ENCODE peak calls at places on chromosomes 12 and 14, in six cellular contexts. O is lung; P is esophagus squamous epithelium; V is ovary; H is aorta; W is naive thymus-derived CD4-positive, alpha-beta T cell. U is an unnamed sample.
A peak's percentile ranks its signal among the peaks of the same experiment; 100 is the strongest.

GRCh38 chr12:65168606-65169310 is 625 bp upstream of the LEMD3 start:
- DNase-seq in H (no peak), O (no peak), P (no peak), W (no peak), V (no peak), U (no peak)

GRCh38 chr14:64979336-64980074 is 7.2 kb upstream of the FNTB start:
- DNase-seq in O (no peak), H (no peak), P (no peak), W (no peak), V (no peak), U (no peak)

GRCh38 chr14:73751157-73751691 is 37.0 kb upstream of the PNMA1 start:
- DNase-seq in O (no peak), P (no peak), H (no peak), W (no peak), V (no peak), U (peak; percentile 46)

GRCh38 chr12:132265056-132265800 is 64.2 kb downstream of the GALNT9 start:
- DNase-seq in W (no peak), O (no peak), P (no peak), H (no peak), V (no peak), U (no peak)

GRCh38 chr12:28158353-28158752 is 31.9 kb upstream of the CCDC91 start:
- DNase-seq in W (no peak), O (no peak), H (no peak), P (no peak), V (no peak), U (no peak)

GRCh38 chr12:116427200-116427932 is 131.8 kb upstream of the MAP1LC3B2 start:
- DNase-seq in V (no peak), H (no peak), W (no peak), P (no peak), O (no peak), U (no peak)

GRCh38 chr14:64515053-64515452 is 10.5 kb downstream of the ZBTB1 start:
- DNase-seq in V (no peak), P (no peak), W (no peak), H (no peak), O (no peak), U (no peak)

GRCh38 chr14:45364565-45364964 is 111.6 kb upstream of the MIS18BP1 start:
- DNase-seq in P (no peak), H (no peak), O (no peak), W (no peak), V (no peak), U (no peak)

GRCh38 chr12:3658327-3659163 is 94.4 kb downstream of the CRACR2A start:
- DNase-seq in V (peak; percentile 43), P (no peak), H (no peak), O (no peak), W (peak; percentile 12), U (no peak)

GRCh38 chr14:71165121-71165574 is 257.9 kb downstream of the PCNX1 start:
- DNase-seq in V (no peak), P (no peak), W (no peak), H (no peak), O (no peak), U (peak; percentile 70)

GRCh38 chr14:93536945-93537344 is 106.2 kb downstream of the UNC79 start:
- DNase-seq in V (no peak), O (no peak), P (no peak), W (no peak), H (no peak), U (no peak)

GRCh38 chr14:32134448-32135070 is 57.5 kb downstream of the ARHGAP5 start:
- DNase-seq in H (no peak), O (no peak), W (no peak), V (no peak), P (no peak), U (no peak)

GRCh38 chr14:84520711-84521338 is 1009.1 kb upstream of the FLRT2 start:
- DNase-seq in H (no peak), W (no peak), V (no peak), P (no peak), O (no peak), U (no peak)

GRCh38 chr14:60658116-60658515 is 8.8 kb upstream of the SIX1 start:
- DNase-seq in H (no peak), W (no peak), O (no peak), V (no peak), P (no peak), U (no peak)

GRCh38 chr12:128753438-128753837 is 70.3 kb downstream of the SLC15A4 start:
- DNase-seq in W (no peak), P (no peak), H (no peak), V (no peak), O (no peak), U (no peak)

GRCh38 chr12:54363610-54364009 is 676 bp downstream of the GPR84 start:
- DNase-seq in H (no peak), V (no peak), P (no peak), W (no peak), O (no peak), U (no peak)

GRCh38 chr12:109069307-109070231 is 17.2 kb downstream of the USP30 start:
- DNase-seq in V (no peak), O (no peak), W (no peak), P (no peak), H (no peak), U (peak; percentile 80)

GRCh38 chr14:101972126-101972785 is 7.9 kb downstream of the DYNC1H1 start:
- DNase-seq in O (peak; percentile 88), P (no peak), V (peak; percentile 57), W (no peak), H (peak; percentile 89), U (no peak)

GRCh38 chr12:109923038-109923437 is 23.0 kb downstream of the TCHP start:
- DNase-seq in W (no peak), O (no peak), H (peak; percentile 51), V (no peak), P (no peak), U (peak; percentile 29)

GRCh38 chr12:15627995-15628945 is 160.9 kb downstream of the EPS8 start:
- DNase-seq in O (no peak), P (no peak), V (no peak), H (no peak), W (no peak), U (no peak)

GRCh38 chr12:31591308-31591901 is 469 bp upstream of the DENND5B start:
- DNase-seq in W (no peak), O (no peak), V (peak; percentile 52), H (no peak), P (no peak), U (peak; percentile 77)

GRCh38 chr14:21672116-21672515 is 1.5 kb downstream of the OR4E1 start:
- DNase-seq in H (no peak), V (no peak), O (no peak), P (no peak), W (no peak), U (no peak)

GRCh38 chr14:21673718-21674117 is at the start of gene OR4E1:
- DNase-seq in V (no peak), P (no peak), O (no peak), W (no peak), H (no peak), U (no peak)

GRCh38 chr14:21671371-21671770 is 2.2 kb downstream of the OR4E1 start:
- DNase-seq in V (no peak), P (no peak), H (no peak), W (no peak), O (no peak), U (no peak)

GRCh38 chr14:21680072-21680471 is 6.5 kb upstream of the OR4E1 start:
- DNase-seq in W (no peak), H (no peak), P (no peak), V (no peak), O (no peak), U (no peak)

GRCh38 chr14:21675566-21675965 is 1.9 kb upstream of the OR4E1 start:
- DNase-seq in W (no peak), O (no peak), H (no peak), P (no peak), V (no peak), U (no peak)
- H3K4me3 ChIP-seq in W (no peak overlapping the region), O (no peak overlapping the region), H (no peak overlapping the region), P (no peak overlapping the region), V (no peak overlapping the region), U (no peak overlapping the region)

GRCh38 chr14:105187116-105187515 is 6.0 kb upstream of the NUDT14 start:
- DNase-seq in H (no peak), O (no peak), P (no peak), W (no peak), V (no peak), U (no peak)

GRCh38 chr14:105184461-105184860 is 3.3 kb upstream of the NUDT14 start:
- DNase-seq in H (no peak), O (no peak), W (no peak), P (no peak), V (no peak), U (no peak)

GRCh38 chr14:105187935-105188524 is 6.9 kb upstream of the NUDT14 start:
- DNase-seq in W (no peak), H (no peak), O (peak; percentile 54), V (no peak), P (no peak), U (peak; percentile 84)

GRCh38 chr14:105185001-105185400 is 3.9 kb upstream of the NUDT14 start:
- DNase-seq in P (no peak), O (no peak), W (no peak), H (no peak), V (no peak), U (no peak)

GRCh38 chr14:105185973-105186372 is 4.9 kb upstream of the NUDT14 start:
- DNase-seq in H (no peak), V (no peak), O (no peak), W (no peak), P (no peak), U (no peak)
- H3K27ac ChIP-seq in H (no peak overlapping the region), V (no peak overlapping the region), O (no peak overlapping the region), W (no peak overlapping the region), P (no peak overlapping the region), U (no peak overlapping the region)

GRCh38 chr12:93100610-93101009 is 171.5 kb upstream of the EEA1 start:
- DNase-seq in O (no peak), W (no peak), P (no peak), H (no peak), V (no peak), U (no peak)
- H3K4me3 ChIP-seq in O (no peak overlapping the region), W (no peak overlapping the region), P (no peak overlapping the region), H (no peak overlapping the region), V (no peak overlapping the region), U (no peak overlapping the region)

GRCh38 chr12:25025260-25025659 is 76.4 kb upstream of the BCAT1 start:
- DNase-seq in V (no peak), W (no peak), H (no peak), P (no peak), O (no peak), U (no peak)
- H3K27ac ChIP-seq in V (no peak overlapping the region), W (no peak overlapping the region), H (no peak overlapping the region), P (no peak overlapping the region), O (no peak overlapping the region), U (no peak overlapping the region)

DNA sequence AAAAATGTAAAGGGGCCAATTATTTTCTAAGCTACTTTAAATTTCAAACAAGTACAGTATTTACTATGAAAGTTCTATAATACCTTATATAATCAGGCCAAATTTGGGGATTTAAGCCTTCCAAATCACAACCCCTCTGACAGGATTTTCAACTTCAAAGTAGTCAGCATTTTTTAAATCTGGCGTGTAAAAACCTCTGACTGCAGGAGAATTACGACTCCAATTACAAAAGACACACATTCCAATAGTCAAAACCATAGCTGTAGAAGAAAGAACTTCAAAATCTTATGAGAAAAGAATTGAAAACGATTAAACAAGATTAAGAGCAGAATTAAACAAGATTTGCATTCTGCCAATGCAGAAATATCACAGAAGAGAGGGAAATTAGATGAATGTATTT is 12.7 kb downstream of the OSBPL8 start:
- DNase-seq in H (no peak), O (no peak), P (no peak), W (no peak), V (no peak), U (no peak)
- H3K4me3 ChIP-seq in H (no peak overlapping the region), O (no peak overlapping the region), P (no peak overlapping the region), W (no peak overlapping the region), V (no peak overlapping the region), U (no peak overlapping the region)

U was measured in Peyer's patch.